ENCODE peak calls at places on chromosomes 1 and 21, in five cellular contexts. One of them, this sample, is unnamed.

GRCh38 chr1:93710499-93710898 is 28.9 kb upstream of the BCAR3 start:
- DNase-seq in skeletal muscle cell: no peak
- DNase-seq in endothelial cell: no peak
- DNase-seq in occipital lobe: no peak
- DNase-seq in GM13977: no peak
- DNase-seq in this sample: no peak

GRCh38 chr1:231139659-231140650 is 21.9 kb upstream of the TRIM67 start:
- DNase-seq in skeletal muscle cell: peak
- DNase-seq in endothelial cell: no peak
- DNase-seq in occipital lobe: no peak
- DNase-seq in GM13977: no peak
- DNase-seq in this sample: peak

GRCh38 chr1:24742090-24742938 is 2.9 kb upstream of the CLIC4 start:
- DNase-seq in skeletal muscle cell: peak
- DNase-seq in endothelial cell: no peak
- DNase-seq in occipital lobe: no peak
- DNase-seq in GM13977: peak
- DNase-seq in this sample: peak

GRCh38 chr1:209427277-209427676 is 156.2 kb upstream of the CAMK1G start:
- DNase-seq in skeletal muscle cell: no peak
- DNase-seq in endothelial cell: no peak
- DNase-seq in occipital lobe: no peak
- DNase-seq in GM13977: no peak
- DNase-seq in this sample: no peak

GRCh38 chr1:8006037-8006963 is 19.8 kb downstream of the ERRFI1 start:
- DNase-seq in skeletal muscle cell: no peak
- DNase-seq in endothelial cell: no peak
- DNase-seq in occipital lobe: no peak
- DNase-seq in GM13977: no peak
- DNase-seq in this sample: no peak

GRCh38 chr1:233295775-233296322 is 324 bp upstream of the PCNX2 start:
- DNase-seq in skeletal muscle cell: no peak
- DNase-seq in endothelial cell: no peak
- DNase-seq in occipital lobe: no peak
- DNase-seq in GM13977: no peak
- DNase-seq in this sample: no peak

GRCh38 chr1:167516404-167517388 is 1.6 kb downstream of the CD247 start:
- DNase-seq in skeletal muscle cell: no peak
- DNase-seq in endothelial cell: no peak
- DNase-seq in occipital lobe: no peak
- DNase-seq in GM13977: no peak
- DNase-seq in this sample: no peak

GRCh38 chr21:14753466-14754258 is 207.5 kb upstream of the SAMSN1 start:
- DNase-seq in skeletal muscle cell: no peak
- DNase-seq in endothelial cell: no peak
- DNase-seq in occipital lobe: no peak
- DNase-seq in GM13977: no peak
- DNase-seq in this sample: no peak

GRCh38 chr1:226064816-226065248 is 2.3 kb downstream of the H3-3A start:
- DNase-seq in skeletal muscle cell: no peak
- DNase-seq in endothelial cell: peak
- DNase-seq in occipital lobe: no peak
- DNase-seq in GM13977: peak
- DNase-seq in this sample: no peak

GRCh38 chr1:203178821-203179220 is 3.2 kb upstream of the MYBPH start:
- DNase-seq in skeletal muscle cell: no peak
- DNase-seq in endothelial cell: no peak
- DNase-seq in occipital lobe: no peak
- DNase-seq in GM13977: no peak
- DNase-seq in this sample: no peak

GRCh38 chr1:15810073-15810472 is 2.6 kb upstream of the UQCRHL start:
- DNase-seq in skeletal muscle cell: no peak
- DNase-seq in endothelial cell: no peak
- DNase-seq in occipital lobe: peak
- DNase-seq in GM13977: no peak
- DNase-seq in this sample: no peak

GRCh38 chr1:25590096-25590824 is 26.3 kb upstream of the MAN1C1 start:
- DNase-seq in skeletal muscle cell: no peak
- DNase-seq in endothelial cell: no peak
- DNase-seq in occipital lobe: no peak
- DNase-seq in GM13977: no peak
- DNase-seq in this sample: no peak

GRCh38 chr21:37365657-37366487 is 701 bp upstream of the DYRK1A start:
- DNase-seq in skeletal muscle cell: no peak
- DNase-seq in endothelial cell: peak
- DNase-seq in occipital lobe: peak
- DNase-seq in GM13977: no peak
- DNase-seq in this sample: no peak

GRCh38 chr1:167555971-167556714 is 2.6 kb upstream of the CREG1 start:
- DNase-seq in skeletal muscle cell: no peak
- DNase-seq in endothelial cell: peak
- DNase-seq in occipital lobe: peak
- DNase-seq in GM13977: peak
- DNase-seq in this sample: no peak

GRCh38 chr1:95916616-95917015 is 682.6 kb downstream of the RWDD3 start:
- DNase-seq in skeletal muscle cell: peak
- DNase-seq in endothelial cell: no peak
- DNase-seq in occipital lobe: no peak
- DNase-seq in GM13977: no peak
- DNase-seq in this sample: no peak

GRCh38 chr1:94325379-94326302 is 88.3 kb upstream of the ARHGAP29 start:
- DNase-seq in skeletal muscle cell: peak
- DNase-seq in endothelial cell: no peak
- DNase-seq in occipital lobe: no peak
- DNase-seq in GM13977: no peak
- DNase-seq in this sample: peak

GRCh38 chr1:31828341-31828740 is 12.5 kb upstream of the SPOCD1 start:
- DNase-seq in skeletal muscle cell: no peak
- DNase-seq in endothelial cell: no peak
- DNase-seq in occipital lobe: no peak
- DNase-seq in GM13977: no peak
- DNase-seq in this sample: no peak

GRCh38 chr1:86018311-86018923 is 138.2 kb downstream of the COL24A1 start:
- DNase-seq in skeletal muscle cell: no peak
- DNase-seq in endothelial cell: peak
- DNase-seq in occipital lobe: no peak
- DNase-seq in GM13977: peak
- DNase-seq in this sample: no peak

GRCh38 chr1:1170215-1170890 is 3.3 kb upstream of the TTLL10 start:
- DNase-seq in skeletal muscle cell: no peak
- DNase-seq in endothelial cell: no peak
- DNase-seq in occipital lobe: no peak
- DNase-seq in GM13977: peak
- DNase-seq in this sample: no peak

GRCh38 chr1:20266141-20266540 is 24.5 kb upstream of the VWA5B1 start:
- DNase-seq in skeletal muscle cell: no peak
- DNase-seq in endothelial cell: no peak
- DNase-seq in occipital lobe: no peak
- DNase-seq in GM13977: no peak
- DNase-seq in this sample: no peak

This sample was measured in AG04449.